ENCODE peak calls at places on chromosomes 3 and 15, in ten cellular contexts. P is pancreas; U is K562; C is left ventricle myocardium inferior; I is Peyer's patch; B is psoas muscle; M is MM.1S; L is Panc1; F is SJSA1; Z is CD8-positive, alpha-beta memory T cell. O is an unnamed sample. For H3K4me1, the result is how much of the 10 kb centered on the place peaks cover.

GRCh38 chr3:69212411-69213160 is 90.2 kb upstream of the LMOD3 start:
- DNase-seq in B (no peak), P (no peak), F (no peak), I (no peak), L (peak), Z (no peak), M (no peak), U (peak), C (no peak), O (no peak)

GRCh38 chr15:39969871-39970270 is 36.0 kb downstream of the EIF2AK4 start:
- DNase-seq in Z (no peak), L (no peak), B (peak), U (no peak), C (peak), I (peak), F (no peak), P (no peak), M (no peak), O (no peak)

GRCh38 chr3:143831208-143831607 is 17.1 kb downstream of the SLC9A9 start:
- DNase-seq in Z (no peak), F (no peak), B (no peak), C (no peak), M (peak), U (no peak), P (no peak), L (no peak), I (no peak), O (no peak)

GRCh38 chr15:61921093-61921492 is 139.2 kb downstream of the VPS13C start:
- DNase-seq in C (no peak), M (no peak), U (no peak), P (no peak), F (no peak), Z (no peak), L (no peak), B (no peak), I (no peak), O (no peak)

GRCh38 chr15:38701134-38701533 is 136.5 kb upstream of the RASGRP1 start:
- DNase-seq in C (no peak), P (no peak), U (no peak), B (no peak), L (no peak), I (no peak), M (no peak), F (no peak), Z (no peak), O (no peak)

GRCh38 chr15:85788796-85789495 is 5.8 kb downstream of the KLHL25 start:
- DNase-seq in L (no peak), C (no peak), U (no peak), I (peak), F (no peak), B (no peak), Z (no peak), P (peak), M (no peak), O (no peak)

GRCh38 chr15:44719293-44719999 is 8.1 kb downstream of the B2M start:
- DNase-seq in Z (peak), C (no peak), M (peak), I (peak), U (no peak), L (no peak), P (no peak), B (no peak), F (no peak), O (peak)

GRCh38 chr3:16441306-16441898 is 72.1 kb downstream of the RFTN1 start:
- DNase-seq in U (no peak), M (no peak), I (no peak), P (no peak), Z (no peak), L (no peak), B (no peak), C (no peak), F (no peak), O (no peak)

GRCh38 chr3:58566398-58567250 is 10.6 kb downstream of the FAM107A start:
- DNase-seq in C (no peak), U (no peak), P (no peak), I (no peak), B (no peak), F (no peak), Z (no peak), M (no peak), L (no peak), O (no peak)

GRCh38 chr3:8575364-8576104 is 69.1 kb downstream of the SSUH2 start:
- DNase-seq in B (no peak), M (no peak), P (no peak), F (no peak), Z (no peak), I (no peak), U (no peak), C (no peak), L (no peak), O (no peak)

GRCh38 chr3:191334359-191334893 is 4.1 kb upstream of the UTS2B start:
- DNase-seq in M (no peak), C (no peak), Z (no peak), L (no peak), U (no peak), F (no peak), P (no peak), I (no peak), B (no peak), O (no peak)

GRCh38 chr3:191339313-191339917 is 9.1 kb upstream of the UTS2B start:
- DNase-seq in C (no peak), L (no peak), M (no peak), F (no peak), Z (no peak), I (no peak), P (no peak), U (no peak), B (no peak), O (no peak)

GRCh38 chr3:191336833-191337232 is 6.5 kb upstream of the UTS2B start:
- DNase-seq in I (no peak), M (no peak), B (no peak), P (no peak), C (no peak), Z (no peak), U (no peak), L (no peak), F (no peak), O (no peak)

GRCh38 chr3:191340976-191341375 is 10.7 kb upstream of the UTS2B start:
- DNase-seq in M (no peak), B (no peak), F (no peak), C (no peak), U (no peak), P (no peak), Z (no peak), L (no peak), I (no peak), O (no peak)

GRCh38 chr3:191338177-191338488 is 7.8 kb upstream of the UTS2B start:
- DNase-seq in F (no peak), U (no peak), P (no peak), C (no peak), I (no peak), B (no peak), L (no peak), M (no peak), Z (no peak), O (no peak)
- H3K4me3 ChIP-seq in F (no peak), U (no peak), P (no peak), C (no peak), I (no peak), B (no peak), L (no peak), M (no peak), Z (no peak), O (no peak)

GRCh38 chr3:141514382-141514781 is 27.6 kb downstream of the RASA2 start:
- DNase-seq in I (no peak), M (no peak), U (no peak), F (no peak), C (no peak), Z (no peak), B (no peak), L (no peak), P (no peak), O (no peak)
- H3K4me1 ChIP-seq in I (under half), M (under half), U (under half), F (under half), C (under half), Z (under half), B (under half), L (under half), P (under half), O (under half)

DNA sequence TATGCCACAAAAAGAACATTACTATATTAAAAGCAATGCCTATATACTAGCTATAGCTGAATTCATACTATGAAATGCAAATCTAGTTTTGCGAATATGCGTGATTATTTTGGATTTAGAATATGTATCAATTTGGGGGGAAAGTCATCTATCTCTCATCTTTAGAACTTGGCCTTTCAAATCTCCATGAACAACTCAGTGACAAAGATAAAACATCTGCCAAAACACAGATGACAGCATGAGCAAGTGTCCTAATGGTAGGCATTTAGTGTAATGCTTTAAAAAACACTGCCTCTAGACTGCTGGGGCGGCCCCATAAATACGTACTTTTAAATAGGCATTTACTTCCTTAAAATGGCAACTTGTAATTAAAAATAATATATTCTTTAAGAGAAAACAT is 2.7 kb downstream of the CD47 start:
- DNase-seq in F (no peak), C (no peak), Z (no peak), I (no peak), B (no peak), M (no peak), L (no peak), U (no peak), P (no peak), O (no peak)
- H3K4me3 ChIP-seq in F (no peak), C (peak), Z (peak), I (peak), B (peak), M (no peak), L (peak), U (no peak), P (no peak), O (peak)

GRCh38 chr3:30616347-30617027 is 10.1 kb downstream of the TGFBR2 start:
- DNase-seq in Z (no peak), U (no peak), F (no peak), P (no peak), C (no peak), I (no peak), B (no peak), L (no peak), M (no peak), O (no peak)
- H3K4me1 ChIP-seq in Z (half or more), U (under half), F (half or more), P (under half), C (half or more), I (half or more), B (half or more), L (under half), M (under half), O (half or more)

DNA sequence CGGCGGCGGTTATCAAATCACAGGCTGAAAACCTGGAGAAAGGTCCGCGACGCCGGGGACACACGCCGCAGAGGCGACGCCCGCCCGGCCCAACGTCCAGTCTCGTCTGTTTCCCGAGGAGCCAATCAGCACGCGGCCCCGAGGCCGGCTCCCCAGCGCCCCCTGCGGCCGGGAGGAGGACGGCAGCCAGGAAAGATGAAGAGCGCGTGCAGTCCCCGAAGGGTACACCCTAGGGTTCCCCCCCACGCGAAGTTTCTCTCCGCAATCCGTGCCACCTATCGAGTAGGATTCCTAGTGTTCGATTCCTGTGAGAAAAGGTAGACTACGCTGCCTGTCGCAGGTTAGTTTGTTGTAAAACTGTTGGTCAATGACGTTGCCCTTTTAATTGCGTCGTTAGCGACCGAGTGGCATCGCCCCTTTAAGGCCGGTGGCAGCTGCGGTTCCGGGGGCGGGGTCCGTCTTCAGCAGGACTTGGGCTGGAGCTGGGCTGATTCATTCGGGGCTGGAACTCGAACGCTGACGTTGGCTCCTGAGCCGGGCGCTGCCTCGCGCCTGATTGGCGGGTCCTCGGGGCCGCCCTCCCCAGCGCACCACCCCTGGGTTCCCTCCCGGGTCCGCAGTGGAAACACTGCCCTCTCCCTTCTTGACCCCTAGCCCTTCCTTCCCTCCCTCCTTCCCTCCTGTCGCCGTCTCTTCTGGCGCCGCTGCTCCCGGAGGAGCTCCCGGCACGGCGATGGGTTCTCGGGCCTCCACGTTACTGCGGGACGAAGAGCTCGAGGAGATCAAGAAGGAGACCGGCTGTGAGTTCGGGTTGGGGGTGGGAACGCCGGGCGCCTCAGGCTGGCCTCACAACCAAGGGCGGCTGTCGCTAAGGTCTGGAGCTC is at the start of the genes CHP1 and EXD1:
- DNase-seq in M (peak), Z (peak), P (peak), B (peak), I (peak), U (peak), F (peak), L (peak), C (peak), O (peak)
- H3K4me3 ChIP-seq in M (peak), Z (peak), P (peak), B (peak), I (peak), U (peak), F (peak), L (peak), C (peak), O (peak)

O was measured in effector memory CD4-positive, alpha-beta T cell.